ENCODE peak calls at places on chromosomes 7 and 10, in four cellular contexts. M is Panc1, S is GM10248, N is H9. U is an unnamed sample.

GRCh38 chr7:93968911-93969620 is 35.1 kb downstream of the BET1 start:
- DNase-seq in M (no peak), S (no peak), N (no peak), U (no peak)

GRCh38 chr10:47183726-47184084 is 116.3 kb upstream of the GDF10 start:
- DNase-seq in M (no peak), S (no peak), N (no peak), U (no peak)

GRCh38 chr10:111125102-111125501 is 48.3 kb downstream of the ADRA2A start:
- DNase-seq in M (no peak), S (no peak), N (no peak), U (no peak)

GRCh38 chr10:123868058-123868995 is 23.3 kb downstream of the CPXM2 start:
- DNase-seq in M (no peak), S (no peak), N (no peak), U (no peak)

GRCh38 chr7:12303096-12303495 is 92.0 kb downstream of the TMEM106B start:
- DNase-seq in M (no peak), S (no peak), N (no peak), U (no peak)

GRCh38 chr7:78769551-78770101 is 683.8 kb downstream of the MAGI2 start:
- DNase-seq in M (no peak), S (peak), N (no peak), U (no peak)

GRCh38 chr7:27185013-27185707 is at the start of gene HOXA11:
- DNase-seq in M (no peak), S (no peak), N (peak), U (no peak)

GRCh38 chr7:151681726-151682125 is 162.0 kb upstream of the RHEB start:
- DNase-seq in M (no peak), S (no peak), N (no peak), U (no peak)

GRCh38 chr10:89563861-89564478 is 28.6 kb upstream of the SLC16A12 start:
- DNase-seq in M (peak), S (peak), N (no peak), U (peak)

GRCh38 chr7:94067506-94067905 is 63.4 kb upstream of the BET1 start:
- DNase-seq in M (no peak), S (no peak), N (no peak), U (no peak)

GRCh38 chr7:122532406-122533269 is 166.3 kb downstream of the RNF133 start:
- DNase-seq in M (no peak), S (peak), N (peak), U (no peak)

GRCh38 chr10:132538031-132538789 is 623 bp downstream of the INPP5A start:
- DNase-seq in M (no peak), S (no peak), N (no peak), U (no peak)

GRCh38 chr7:142556745-142557144 is 192.5 kb upstream of the PRSS1 start:
- DNase-seq in M (peak), S (no peak), N (peak), U (peak)

GRCh38 chr10:110357871-110358270 is 53.2 kb upstream of the SMNDC1 start:
- DNase-seq in M (no peak), S (no peak), N (no peak), U (no peak)

GRCh38 chr7:47498229-47499056 is 83.5 kb downstream of the TNS3 start:
- DNase-seq in M (no peak), S (no peak), N (no peak), U (no peak)

GRCh38 chr7:155594961-155595366 is 48.6 kb upstream of the CNPY1 start:
- DNase-seq in M (no peak), S (no peak), N (peak), U (no peak)

GRCh38 chr7:92057375-92057774 is 76.9 kb downstream of the CYP51A1 start:
- DNase-seq in M (no peak), S (no peak), N (no peak), U (no peak)

U was measured in amniotic stem cell.